ENCODE peak calls at places on chromosomes 16 and 17, in five cellular contexts. U is pancreas, Y is lower lobe of right lung, O is body of pancreas, M is heart left ventricle. A is an unnamed sample.

GRCh38 chr17:37158290-37158689 is 209.5 kb downstream of the AATF start:
- ATAC-seq in U (no peak), Y (no peak), O (no peak), M (no peak), A (no peak)

GRCh38 chr17:19017401-19017800 is 12.8 kb upstream of the FAM83G start:
- ATAC-seq in U (no peak), Y (no peak), O (no peak), M (no peak), A (no peak)

GRCh38 chr16:82041542-82041941 is 6.5 kb downstream of the HSD17B2 start:
- ATAC-seq in U (no peak), Y (no peak), O (no peak), M (no peak), A (no peak)

GRCh38 chr16:8622315-8622656 is 788 bp downstream of the METTL22 start:
- ATAC-seq in U (peak; percentile 25), Y (peak; percentile 34), O (no peak), M (peak; percentile 1), A (no peak)

GRCh38 chr16:79042886-79043285 is 557.7 kb downstream of the MAF start:
- ATAC-seq in U (no peak), Y (no peak), O (no peak), M (no peak), A (no peak)

GRCh38 chr17:37490638-37491614 is 1.2 kb downstream of the DUSP14 start:
- ATAC-seq in U (no peak), Y (no peak), O (no peak), M (peak; percentile 39), A (peak; percentile 52)

GRCh38 chr16:85878875-85879274 is 20.1 kb upstream of the IRF8 start:
- ATAC-seq in U (no peak), Y (peak; percentile 58), O (no peak), M (peak; percentile 42), A (no peak)

GRCh38 chr16:53515811-53516210 is 12.8 kb upstream of the AKTIP start:
- ATAC-seq in U (no peak), Y (no peak), O (no peak), M (no peak), A (no peak)

GRCh38 chr16:74146643-74147042 is 150.0 kb upstream of the PSMD7 start:
- ATAC-seq in U (no peak), Y (no peak), O (no peak), M (no peak), A (no peak)

GRCh38 chr17:75182319-75182568 is 515 bp downstream of the SUMO2 start:
- ATAC-seq in U (peak; percentile 11), Y (peak; percentile 1), O (no peak), M (no peak), A (no peak)

GRCh38 chr16:29007865-29008593 is 23.2 kb downstream of the LAT start:
- ATAC-seq in U (no peak), Y (peak; percentile 42), O (no peak), M (no peak), A (no peak)

GRCh38 chr16:63689068-63689467 is 1432.8 kb downstream of the CDH11 start:
- ATAC-seq in U (no peak), Y (no peak), O (no peak), M (no peak), A (no peak)

GRCh38 chr17:77145635-77146632 is 5.2 kb downstream of the SEC14L1 start:
- ATAC-seq in U (peak; percentile 62), Y (peak; percentile 79), O (peak; percentile 66), M (peak; percentile 32), A (peak; percentile 60)

GRCh38 chr17:35726609-35727460 is 4.6 kb upstream of the RASL10B start:
- ATAC-seq in U (peak; percentile 27), Y (no peak), O (no peak), M (peak; percentile 23), A (peak; percentile 14)

GRCh38 chr16:87351320-87351698 is 32.3 kb downstream of the FBXO31 start:
- ATAC-seq in U (no peak), Y (no peak), O (no peak), M (no peak), A (no peak)

GRCh38 chr17:81573794-81574642 is 21.9 kb upstream of the FAAP100 start:
- ATAC-seq in U (no peak), Y (no peak), O (no peak), M (no peak), A (no peak)

GRCh38 chr17:78812849-78813248 is 27.8 kb downstream of the USP36 start:
- ATAC-seq in U (no peak), Y (no peak), O (peak; percentile 48), M (no peak), A (peak; percentile 43)

GRCh38 chr16:87435399-87436224 is 43.5 kb downstream of the MAP1LC3B start:
- ATAC-seq in U (peak; percentile 39), Y (peak; percentile 31), O (peak; percentile 33), M (peak; percentile 78), A (peak; percentile 67)

GRCh38 chr17:80781188-80781577 is 210.5 kb upstream of the CHMP6 start:
- ATAC-seq in U (no peak), Y (no peak), O (no peak), M (no peak), A (no peak)

GRCh38 chr17:46911311-46911710 is 11.6 kb upstream of the GOSR2 start:
- ATAC-seq in U (no peak), Y (no peak), O (no peak), M (peak; percentile 48), A (no peak)

GRCh38 chr17:44797809-44798208 is 32.3 kb downstream of the GJC1 start:
- ATAC-seq in U (no peak), Y (no peak), O (no peak), M (peak; percentile 50), A (peak; percentile 79)

GRCh38 chr16:27228621-27229501 is 25.5 kb downstream of the KDM8 start:
- ATAC-seq in U (peak; percentile 76), Y (peak; percentile 15), O (peak; percentile 74), M (peak; percentile 52), A (peak; percentile 28)

GRCh38 chr17:50371526-50371925 is 1.5 kb downstream of the MRPL27 start:
- ATAC-seq in U (no peak), Y (no peak), O (no peak), M (no peak), A (no peak)

GRCh38 chr17:1169913-1170312 is 9.9 kb downstream of the ABR start:
- ATAC-seq in U (no peak), Y (no peak), O (no peak), M (no peak), A (no peak)

GRCh38 chr17:73560661-73561060 is 83.6 kb downstream of the SDK2 start:
- ATAC-seq in U (no peak), Y (no peak), O (no peak), M (no peak), A (no peak)

GRCh38 chr17:68057531-68057952 is 22.0 kb downstream of the KPNA2 start:
- ATAC-seq in U (peak; percentile 64), Y (peak; percentile 51), O (peak; percentile 35), M (no peak), A (no peak)

DNA sequence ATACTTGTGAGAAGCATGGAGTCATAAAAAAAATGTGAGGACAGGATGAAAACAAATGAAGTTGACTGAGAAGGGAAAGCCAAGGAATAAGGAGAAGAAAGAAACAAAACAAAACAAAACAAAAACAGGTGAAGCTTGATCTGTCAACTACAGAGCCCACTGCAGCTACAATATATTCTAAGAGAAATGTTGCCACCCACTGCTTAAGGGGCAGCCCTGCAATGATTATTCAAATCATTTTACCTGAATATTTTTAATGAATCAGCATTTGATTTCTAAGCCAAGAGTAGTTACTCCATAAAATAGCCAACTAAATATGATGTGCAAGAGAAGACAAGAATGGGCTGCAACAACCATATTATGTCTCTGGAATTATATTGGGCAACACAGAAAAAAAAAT is 252.0 kb upstream of the KIF2B start:
- ATAC-seq in U (no peak), Y (no peak), O (no peak), M (no peak), A (no peak)
- TF ChIP-seq CTCF in U (no peak), Y (no peak), O (no peak), M (peak; percentile 8), A (no peak)

GRCh38 chr16:10037771-10038170 is 144.5 kb downstream of the GRIN2A start:
- ATAC-seq in U (no peak), Y (no peak), O (no peak), M (no peak), A (no peak)

GRCh38 chr16:10039220-10040096 is 142.8 kb downstream of the GRIN2A start:
- ATAC-seq in U (peak; percentile 85), Y (no peak), O (peak; percentile 50), M (no peak), A (no peak)

GRCh38 chr16:10040136-10041080 is 141.8 kb downstream of the GRIN2A start:
- ATAC-seq in U (no peak), Y (no peak), O (no peak), M (no peak), A (no peak)

GRCh38 chr16:10033561-10033960 is 148.7 kb downstream of the GRIN2A start:
- ATAC-seq in U (no peak), Y (no peak), O (no peak), M (no peak), A (no peak)

GRCh38 chr16:10036951-10037350 is 145.3 kb downstream of the GRIN2A start:
- ATAC-seq in U (no peak), Y (no peak), O (no peak), M (no peak), A (no peak)
- H3K4me3 ChIP-seq in U (no peak overlapping the region), Y (no peak overlapping the region), O (no peak overlapping the region), M (no peak overlapping the region), A (no peak overlapping the region)

GRCh38 chr16:84739349-84740124 is 39.7 kb downstream of the USP10 start:
- ATAC-seq in U (no peak), Y (no peak), O (no peak), M (no peak), A (peak; percentile 58)
- TF ChIP-seq CTCF in U (no peak), Y (no peak), O (no peak), M (no peak), A (no peak)

GRCh38 chr17:57906910-57907309 is 48.3 kb downstream of the CUEDC1 start:
- ATAC-seq in U (no peak), Y (no peak), O (no peak), M (no peak), A (no peak)

GRCh38 chr17:57910462-57910861 is 44.8 kb downstream of the CUEDC1 start:
- ATAC-seq in U (no peak), Y (no peak), O (no peak), M (no peak), A (no peak)

GRCh38 chr17:57909548-57909947 is 45.7 kb downstream of the CUEDC1 start:
- ATAC-seq in U (no peak), Y (no peak), O (no peak), M (no peak), A (no peak)

GRCh38 chr17:57905875-57906455 is 49.2 kb downstream of the CUEDC1 start:
- ATAC-seq in U (no peak), Y (no peak), O (no peak), M (no peak), A (no peak)

GRCh38 chr17:57908278-57908677 is 46.9 kb downstream of the CUEDC1 start:
- ATAC-seq in U (no peak), Y (no peak), O (no peak), M (no peak), A (no peak)
- H3K4me3 ChIP-seq in U (no peak overlapping the region), Y (no peak overlapping the region), O (no peak overlapping the region), M (no peak overlapping the region), A (no peak overlapping the region)

GRCh38 chr17:51857052-51857593 is 301.4 kb downstream of the CA10 start:
- ATAC-seq in U (no peak), Y (no peak), O (no peak), M (no peak), A (no peak)
- TF ChIP-seq CTCF in U (no peak), Y (no peak), O (no peak), M (no peak), A (no peak)

GRCh38 chr17:16438173-16438556 is 22.8 kb downstream of the TRPV2 start:
- ATAC-seq in U (no peak), Y (no peak), O (no peak), M (no peak), A (no peak)
- H3K4me3 ChIP-seq in U (peak overlapping the region; percentile 77), Y (peak overlapping the region; percentile 79), O (no peak overlapping the region), M (peak overlapping the region; percentile 82), A (peak overlapping the region; percentile 72)

GRCh38 chr17:7745748-7746470 is 28.4 kb downstream of the DNAH2 start:
- ATAC-seq in U (no peak), Y (peak; percentile 57), O (no peak), M (no peak), A (no peak)
- TF ChIP-seq CTCF in U (no peak), Y (no peak), O (no peak), M (no peak), A (no peak)

A was measured in gastroesophageal sphincter.